ENCODE peak calls at places on chromosomes 12 and 14, in five cellular contexts. Y is ovary, N is kidney, X is OCI-LY7, Z is sigmoid colon. H is an unnamed sample.
A peak's percentile ranks its signal among the peaks of the same experiment; 100 is the strongest.

GRCh38 chr14:104086210-104086660 is 735 bp downstream of the ASPG start:
- DNase-seq in Z (no peak), Y (peak; percentile 34), X (no peak), N (peak; percentile 77), H (peak; percentile 66)

GRCh38 chr12:75938189-75938588 is 93.4 kb downstream of the PHLDA1 start:
- DNase-seq in N (no peak), Z (no peak), X (no peak), Y (no peak), H (no peak)

GRCh38 chr12:97182719-97183118 is 275.7 kb downstream of the NEDD1 start:
- DNase-seq in X (no peak), Y (no peak), Z (no peak), N (no peak), H (no peak)

GRCh38 chr14:79502101-79502750 is 709.1 kb downstream of the DIO2 start:
- DNase-seq in Z (no peak), N (no peak), Y (no peak), X (no peak), H (no peak)

GRCh38 chr12:120689397-120690082 is 2.6 kb downstream of the MLEC start:
- DNase-seq in X (no peak), N (no peak), Y (no peak), Z (no peak), H (no peak)

GRCh38 chr14:25882899-25883298 is 714.9 kb downstream of the NOVA1 start:
- DNase-seq in Z (no peak), Y (no peak), X (no peak), N (no peak), H (no peak)

GRCh38 chr12:100190013-100190394 is 10.6 kb upstream of the ACTR6 start:
- DNase-seq in N (no peak), X (no peak), Z (no peak), Y (no peak), H (no peak)

GRCh38 chr12:124510301-124510970 is 57.0 kb downstream of the NCOR2 start:
- DNase-seq in N (peak; percentile 78), Y (no peak), Z (no peak), X (no peak), H (no peak)

GRCh38 chr14:72812292-72812851 is 81.5 kb downstream of the DPF3 start:
- DNase-seq in N (peak; percentile 90), Z (peak; percentile 83), Y (no peak), X (no peak), H (no peak)

GRCh38 chr12:109706747-109707469 is 6.7 kb upstream of the FAM222A start:
- DNase-seq in X (no peak), Y (no peak), N (peak; percentile 40), Z (no peak), H (no peak)

GRCh38 chr12:18683603-18684002 is 54.2 kb downstream of the PLCZ1 start:
- DNase-seq in X (no peak), Y (no peak), N (no peak), Z (no peak), H (no peak)

GRCh38 chr12:54294152-54294913 is 6.5 kb downstream of the NFE2 start:
- DNase-seq in Y (peak; percentile 28), Z (no peak), X (peak; percentile 58), N (no peak), H (no peak)

GRCh38 chr12:24600996-24601395 is 347.9 kb downstream of the BCAT1 start:
- DNase-seq in X (peak; percentile 5), N (no peak), Z (no peak), Y (no peak), H (no peak)

GRCh38 chr12:76764856-76765255 is 941 bp downstream of the ZDHHC17 start:
- DNase-seq in Y (no peak), X (peak; percentile 14), Z (no peak), N (no peak), H (no peak)

GRCh38 chr14:34715108-34715863 is 893 bp upstream of the CFL2 start:
- DNase-seq in Y (no peak), N (no peak), X (no peak), Z (no peak), H (no peak)

GRCh38 chr14:25411933-25412757 is 362.2 kb upstream of the STXBP6 start:
- DNase-seq in Y (no peak), Z (peak; percentile 69), N (no peak), X (peak; percentile 18), H (no peak)

GRCh38 chr12:58030566-58031279 is 89.4 kb downstream of the ATP23 start:
- DNase-seq in X (no peak), Y (no peak), Z (no peak), N (no peak), H (no peak)

GRCh38 chr12:95687937-95688336 is 102.6 kb downstream of the NTN4 start:
- DNase-seq in N (no peak), Z (no peak), X (no peak), Y (no peak), H (no peak)

GRCh38 chr12:114400925-114401324 is 5.0 kb downstream of the TBX5 start:
- DNase-seq in X (no peak), Y (no peak), N (no peak), Z (peak; percentile 57), H (no peak)

GRCh38 chr14:98912655-98913054 is 359.3 kb downstream of the BCL11B start:
- DNase-seq in Z (no peak), Y (no peak), X (peak; percentile 19), N (no peak), H (no peak)

GRCh38 chr14:22420598-22421186 is 168.3 kb downstream of the DAD1 start:
- DNase-seq in Y (no peak), X (no peak), N (no peak), Z (no peak), H (no peak)

GRCh38 chr12:58850826-58851225 is 69.5 kb downstream of the LRIG3 start:
- DNase-seq in X (no peak), N (no peak), Z (no peak), Y (no peak), H (no peak)

GRCh38 chr14:56309198-56309597 is 191.0 kb downstream of the PELI2 start:
- DNase-seq in Z (no peak), N (no peak), X (no peak), Y (no peak), H (no peak)

GRCh38 chr12:121534495-121535148 is 46.2 kb downstream of the KDM2B start:
- DNase-seq in Y (no peak), N (peak; percentile 45), Z (peak; percentile 48), X (peak; percentile 18), H (no peak)

GRCh38 chr14:100102156-100102785 is 37.0 kb downstream of the EVL start:
- DNase-seq in X (no peak), N (no peak), Y (no peak), Z (no peak), H (peak; percentile 14)

GRCh38 chr12:80869264-80869663 is 68.5 kb downstream of the LIN7A start:
- DNase-seq in N (no peak), X (no peak), Z (no peak), Y (no peak), H (no peak)

GRCh38 chr14:94974893-94975292 is 182.4 kb downstream of the DICER1 start:
- DNase-seq in Y (no peak), Z (no peak), N (no peak), X (no peak), H (no peak)

GRCh38 chr14:61575751-61576150 is 119.6 kb upstream of the HIF1A start:
- DNase-seq in Z (no peak), X (no peak), N (no peak), Y (no peak), H (no peak)
- H3K27ac ChIP-seq in Z (no peak overlapping the region), X (no peak overlapping the region), N (no peak overlapping the region), Y (no peak overlapping the region), H (peak overlapping the region; percentile 94)

GRCh38 chr14:68715032-68715924 is 77.6 kb downstream of the ZFP36L1 start:
- DNase-seq in Y (no peak), Z (no peak), N (no peak), X (no peak), H (no peak)

GRCh38 chr14:68719634-68720384 is 73.1 kb downstream of the ZFP36L1 start:
- DNase-seq in X (no peak), Y (no peak), N (no peak), Z (no peak), H (no peak)

GRCh38 chr14:68716698-68717097 is 76.2 kb downstream of the ZFP36L1 start:
- DNase-seq in X (no peak), N (no peak), Y (no peak), Z (no peak), H (no peak)

GRCh38 chr14:68722186-68722585 is 70.7 kb downstream of the ZFP36L1 start:
- DNase-seq in X (no peak), Y (no peak), Z (no peak), N (no peak), H (no peak)

DNA sequence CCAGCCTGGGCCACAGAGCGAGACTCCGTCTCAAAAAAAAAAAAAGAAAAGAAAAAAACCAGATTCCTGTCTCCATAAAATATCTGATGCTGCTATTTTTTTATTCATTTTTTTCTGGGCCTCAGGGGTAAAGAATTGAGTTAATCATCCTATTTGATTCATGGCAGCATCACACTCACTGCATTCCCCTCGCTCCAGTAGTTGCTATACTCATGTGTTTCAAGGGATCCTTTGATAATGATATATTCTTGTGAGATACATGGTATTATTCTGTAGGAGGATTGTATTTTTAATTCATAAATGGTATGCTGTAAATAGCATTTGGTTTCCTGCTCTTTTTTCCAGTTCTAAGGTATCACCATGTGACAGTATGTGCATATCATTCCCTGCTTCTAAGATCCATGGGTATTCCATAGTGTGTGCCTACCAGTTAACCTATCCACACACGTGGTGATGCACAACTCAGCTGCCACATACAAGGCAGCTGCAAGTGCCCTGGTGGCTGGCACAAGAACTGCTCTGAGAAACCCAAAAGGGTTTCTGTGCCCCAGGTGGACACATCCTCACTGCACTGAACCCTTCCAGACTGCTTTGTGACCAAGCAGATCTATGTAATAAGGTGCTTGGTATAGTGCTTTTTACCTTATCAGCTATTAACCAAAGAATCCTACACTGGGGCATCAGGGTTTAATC is 74.7 kb downstream of the ZFP36L1 start:
- DNase-seq in Y (no peak), X (peak; percentile 36), Z (no peak), N (no peak), H (no peak)
- H3K4me1 ChIP-seq in Y (no peaks in the 10 kb centered on the region), X (no peaks in the 10 kb centered on the region), Z (no peaks in the 10 kb centered on the region), N (peaks cover 3% of the 10 kb centered on the region), H (no peaks in the 10 kb centered on the region)

DNA sequence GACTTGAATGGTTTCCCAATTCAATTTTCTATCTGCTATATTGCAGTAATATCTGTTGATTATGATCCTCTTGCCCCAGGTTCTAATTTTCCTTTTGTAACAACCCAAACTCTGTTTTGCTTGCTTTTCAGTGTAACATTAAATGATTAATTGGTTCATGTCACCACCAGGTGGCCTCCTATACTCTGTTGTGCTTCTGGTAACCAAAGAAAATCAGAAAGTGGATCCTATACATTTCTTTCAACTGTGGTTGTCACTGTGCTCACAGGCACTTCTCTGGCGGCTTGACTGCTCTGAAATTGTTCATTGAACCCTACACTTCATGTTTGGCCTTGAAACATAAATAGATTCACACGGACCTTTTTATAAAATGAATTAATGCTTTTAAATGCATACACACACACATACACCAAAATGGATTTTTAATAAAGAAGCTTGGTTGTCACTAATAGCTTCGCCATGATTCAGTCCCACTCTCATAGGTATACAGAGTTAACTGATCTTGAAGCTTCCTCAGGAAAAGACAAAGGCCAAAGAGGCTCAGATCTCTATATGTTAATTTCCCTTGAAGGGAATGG is 227.5 kb upstream of the NPAS3 start:
- DNase-seq in N (no peak), X (peak; percentile 60), Z (no peak), Y (no peak), H (no peak)
- H3K27ac ChIP-seq in N (no peak overlapping the region), X (no peak overlapping the region), Z (peak overlapping the region; percentile 82), Y (no peak overlapping the region), H (no peak overlapping the region)

GRCh38 chr14:91382712-91383111 is 34.9 kb downstream of the CCDC88C start:
- DNase-seq in Y (no peak), Z (no peak), N (no peak), X (peak; percentile 65), H (no peak)
- H3K4me1 ChIP-seq in Y (no peaks in the 10 kb centered on the region), Z (peaks cover 10% of the 10 kb centered on the region), N (peaks cover 9% of the 10 kb centered on the region), X (peaks cover 97% of the 10 kb centered on the region), H (peaks cover 26% of the 10 kb centered on the region)

H was measured in RWPE2.